ENCODE peak calls at places on chromosomes 12 and 14, in nine cellular contexts. D is foreskin keratinocyte, Y is tibial artery, U is upper lobe of right lung, R is adrenal gland, V is heart left ventricle, W is IMR-90, B is H1, Q is GM23248. I is an unnamed sample. For H3K4me1, the result is how much of the 10 kb centered on the place peaks cover.

GRCh38 chr14:96274122-96274910 is 18.3 kb downstream of the BDKRB1 start:
- DNase-seq in D (no peak), V (no peak), B (peak), W (peak), Y (no peak), Q (peak), R (no peak), U (no peak), I (no peak)

GRCh38 chr14:105917933-105918436 is 391.6 kb downstream of the TMEM121 start:
- DNase-seq in B (no peak), U (peak), Q (no peak), V (no peak), W (no peak), R (no peak), Y (no peak), D (no peak), I (peak)

GRCh38 chr12:48454675-48455074 is 17.7 kb upstream of the ANP32D start:
- DNase-seq in Y (no peak), W (peak), D (no peak), U (no peak), R (no peak), B (no peak), Q (peak), V (no peak), I (no peak)

GRCh38 chr14:100159107-100159864 is at the start of gene DEGS2:
- DNase-seq in D (no peak), U (peak), W (no peak), Q (peak), R (no peak), Y (no peak), V (no peak), B (peak), I (peak)

GRCh38 chr14:59540852-59541251 is 35.8 kb downstream of the CCDC175 start:
- DNase-seq in U (no peak), W (no peak), V (no peak), Y (no peak), R (no peak), Q (no peak), D (no peak), B (no peak), I (no peak)

GRCh38 chr12:114848661-114849060 is 164.7 kb upstream of the TBX3 start:
- DNase-seq in V (no peak), D (no peak), Q (peak), Y (no peak), U (no peak), B (no peak), W (peak), R (peak), I (no peak)

GRCh38 chr14:71415404-71415690 is 508.1 kb downstream of the PCNX1 start:
- DNase-seq in D (no peak), Y (no peak), R (no peak), B (no peak), V (no peak), Q (peak), U (no peak), W (peak), I (no peak)

GRCh38 chr12:105980048-105980447 is 158.7 kb downstream of the NUAK1 start:
- DNase-seq in Q (no peak), D (no peak), R (no peak), B (no peak), W (no peak), V (no peak), U (no peak), Y (no peak), I (no peak)

GRCh38 chr12:48965447-48965846 is 6.1 kb downstream of the WNT10B start:
- DNase-seq in D (no peak), Q (peak), B (no peak), W (peak), V (no peak), R (no peak), U (no peak), Y (no peak), I (no peak)

GRCh38 chr12:104888892-104889291 is 69.2 kb downstream of the SLC41A2 start:
- DNase-seq in W (no peak), U (no peak), Y (no peak), B (no peak), Q (no peak), D (no peak), R (no peak), V (no peak), I (no peak)

GRCh38 chr12:40870981-40871380 is 178.7 kb downstream of the CNTN1 start:
- DNase-seq in V (no peak), W (no peak), B (no peak), Y (no peak), U (no peak), Q (no peak), R (no peak), D (no peak), I (no peak)

GRCh38 chr14:33568935-33569579 is 381.8 kb downstream of the EGLN3 start:
- DNase-seq in R (no peak), Y (no peak), U (no peak), W (no peak), B (no peak), V (no peak), D (peak), Q (peak), I (no peak)

GRCh38 chr12:89504560-89505346 is 19.8 kb downstream of the GALNT4 start:
- DNase-seq in B (no peak), R (no peak), Y (no peak), D (no peak), W (peak), Q (no peak), U (no peak), V (no peak), I (no peak)

DNA sequence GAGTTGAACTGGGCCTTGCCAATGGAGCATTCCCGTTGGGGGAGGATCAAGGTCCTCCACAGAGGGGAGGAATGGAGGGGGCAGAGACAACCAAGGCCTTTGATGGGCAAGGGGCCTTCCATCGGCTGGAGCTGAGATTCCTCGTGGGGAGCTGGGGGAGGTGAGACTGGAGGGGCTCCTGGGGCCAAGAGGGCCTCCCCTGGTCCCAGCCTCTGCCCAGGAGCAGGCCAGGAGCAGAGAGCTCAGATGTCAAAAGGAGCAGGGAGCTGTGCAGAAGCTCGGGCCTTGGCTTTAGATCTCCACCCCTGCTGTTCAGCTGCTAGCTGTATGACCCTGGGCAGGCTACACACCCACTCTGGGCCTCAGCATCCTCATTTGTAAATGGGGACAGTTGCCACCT is 24.0 kb downstream of the TMEM63C start:
- DNase-seq in B (no peak), V (no peak), D (no peak), Y (no peak), Q (no peak), R (no peak), W (no peak), U (no peak), I (no peak)
- H3K4me1 ChIP-seq in B (under half), V (under half), D (under half), Y (under half), Q (under half), R (under half), W (under half), U (under half), I (under half)

GRCh38 chr12:120115066-120115465 is 1.5 kb downstream of the RAB35 start:
- DNase-seq in V (no peak), U (no peak), Y (no peak), D (no peak), Q (no peak), R (no peak), W (no peak), B (no peak), I (no peak)
- H3K4me1 ChIP-seq in V (under half), U (half or more), Y (under half), D (under half), Q (under half), R (under half), W (under half), B (under half), I (under half)

GRCh38 chr14:22500954-22501353 is 88.1 kb downstream of the DAD1 start:
- DNase-seq in B (no peak), Q (no peak), W (no peak), U (no peak), R (no peak), V (no peak), Y (no peak), D (no peak), I (no peak)
- H3K4me1 ChIP-seq in B (under half), Q (under half), W (under half), U (under half), R (under half), V (under half), Y (under half), D (under half), I (under half)

DNA sequence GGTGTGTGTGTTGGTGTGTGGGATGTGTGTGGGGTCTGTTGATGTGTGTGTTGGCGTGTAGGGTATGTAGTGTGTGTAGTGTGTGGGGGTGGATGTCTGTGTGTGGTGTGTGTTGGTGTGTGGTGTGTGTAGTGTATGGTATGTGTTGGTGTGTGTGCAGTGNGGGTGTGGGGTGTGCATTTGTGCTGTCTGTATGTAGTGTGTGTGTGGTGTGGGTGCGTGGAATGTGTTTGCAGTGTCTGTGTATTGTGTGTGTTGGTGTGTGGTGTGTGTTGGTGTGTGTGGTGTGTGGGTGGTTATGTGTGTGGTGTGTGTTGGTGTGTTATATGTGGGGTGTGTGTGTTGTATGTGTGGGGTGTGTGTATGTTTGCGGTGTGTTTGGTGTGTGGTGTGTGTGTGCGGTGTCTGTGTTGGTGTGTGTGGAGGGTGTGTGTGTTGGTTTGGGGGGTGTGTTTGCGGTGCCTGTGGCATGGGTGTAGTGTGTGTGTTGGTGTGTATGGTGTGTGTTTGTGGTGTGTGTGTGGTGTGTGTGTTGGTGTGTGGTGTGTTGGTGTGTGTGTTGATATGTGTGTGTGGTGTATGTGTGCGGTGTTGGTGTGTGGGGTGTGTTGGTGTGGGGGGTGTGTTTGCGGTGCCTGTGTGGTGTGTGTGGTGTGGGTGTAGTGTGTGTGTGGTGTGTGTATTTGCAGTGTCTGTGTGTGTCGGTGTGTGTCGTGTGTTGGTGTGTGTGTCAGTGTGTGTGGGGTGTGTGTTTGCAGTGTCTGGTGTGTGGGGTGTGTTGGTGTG is 14.7 kb downstream of the MLXIP start:
- DNase-seq in V (no peak), Q (no peak), Y (no peak), D (no peak), U (peak), R (no peak), B (no peak), W (no peak), I (no peak)
- H3K4me1 ChIP-seq in V (half or more), Q (under half), Y (half or more), D (under half), U (half or more), R (under half), B (under half), W (under half), I (half or more)

DNA sequence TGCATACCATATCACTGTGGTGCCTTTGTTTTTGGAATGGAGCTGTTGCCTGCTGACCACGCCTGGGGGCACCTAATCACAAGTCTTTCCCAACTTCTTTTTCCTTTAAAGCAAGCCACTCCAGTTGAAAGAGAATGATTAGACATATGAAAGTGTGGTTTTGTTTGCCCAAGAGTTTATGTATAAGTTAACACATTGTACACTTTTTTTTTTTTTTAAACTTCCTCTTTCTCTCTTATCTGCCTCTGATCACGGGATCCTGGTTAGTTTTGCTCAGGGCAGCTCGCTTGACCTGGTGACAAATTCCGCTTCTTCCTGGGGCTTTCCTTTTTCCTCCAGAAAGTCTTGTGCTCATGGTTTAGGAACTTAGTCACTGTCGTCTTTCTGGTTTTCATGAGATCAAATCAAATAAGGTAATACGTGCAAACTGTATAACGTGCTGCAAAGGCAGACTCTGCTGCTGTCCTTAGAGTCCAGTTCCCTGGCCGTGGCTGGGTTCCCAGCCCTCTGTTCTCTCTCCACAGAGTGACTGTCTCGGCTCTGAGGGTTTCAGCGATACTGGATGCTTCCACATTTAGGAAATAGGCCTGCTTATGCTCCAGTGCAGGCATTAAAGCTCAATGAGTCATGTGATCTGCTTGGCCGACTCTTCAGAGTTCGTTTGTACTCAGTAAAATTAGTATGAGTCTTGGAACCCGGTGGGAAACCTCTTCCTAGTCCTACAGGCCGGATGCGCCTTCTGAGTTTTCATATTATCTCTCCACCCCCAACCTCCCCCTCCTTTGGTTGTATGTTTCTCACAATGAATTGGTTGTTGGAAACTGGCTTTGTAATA is 15.2 kb downstream of the RASSF3 start:
- DNase-seq in V (peak), Q (peak), D (peak), Y (peak), B (no peak), R (peak), U (peak), W (peak), I (peak)
- H3K4me1 ChIP-seq in V (under half), Q (under half), D (under half), Y (under half), B (under half), R (under half), U (half or more), W (under half), I (under half)

GRCh38 chr12:108825205-108825950 is 32.0 kb downstream of the SSH1 start:
- DNase-seq in Q (peak), D (no peak), U (no peak), V (no peak), R (peak), W (peak), Y (no peak), B (no peak), I (peak)

GRCh38 chr12:108828774-108829173 is 28.6 kb downstream of the SSH1 start:
- DNase-seq in D (peak), W (peak), U (no peak), Y (no peak), Q (peak), R (no peak), B (no peak), V (no peak), I (no peak)

GRCh38 chr12:108826115-108826806 is 31.1 kb downstream of the SSH1 start:
- DNase-seq in Y (peak), R (peak), D (no peak), W (peak), Q (peak), U (no peak), B (no peak), V (peak), I (peak)

GRCh38 chr12:108826807-108827721 is 30.3 kb downstream of the SSH1 start:
- DNase-seq in D (no peak), Y (no peak), Q (peak), W (peak), U (no peak), B (no peak), V (no peak), R (peak), I (peak)

DNA sequence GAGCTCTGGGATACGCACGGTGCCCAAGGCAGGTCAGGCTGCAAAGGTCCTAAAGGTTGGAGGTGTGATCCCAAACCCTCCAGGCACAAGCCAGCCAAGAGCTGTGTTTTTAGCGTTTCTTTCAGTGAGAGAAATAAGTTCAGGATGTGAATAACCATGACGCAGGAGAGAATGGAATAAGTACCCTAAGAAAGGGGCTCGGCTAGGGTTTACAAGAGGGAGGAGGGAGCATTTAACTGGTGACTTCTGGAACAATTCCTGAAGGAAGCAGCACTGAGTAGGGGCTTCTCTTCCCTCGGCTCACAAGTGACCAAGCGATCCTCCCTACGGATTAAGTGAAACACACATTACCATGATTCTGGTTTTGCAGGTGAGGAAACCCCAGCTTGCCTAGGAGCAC is 29.4 kb downstream of the SSH1 start:
- DNase-seq in B (no peak), V (no peak), Q (no peak), R (no peak), D (no peak), W (no peak), Y (no peak), U (no peak), I (no peak)
- H3K4me1 ChIP-seq in B (under half), V (half or more), Q (half or more), R (under half), D (under half), W (under half), Y (half or more), U (half or more), I (under half)

DNA sequence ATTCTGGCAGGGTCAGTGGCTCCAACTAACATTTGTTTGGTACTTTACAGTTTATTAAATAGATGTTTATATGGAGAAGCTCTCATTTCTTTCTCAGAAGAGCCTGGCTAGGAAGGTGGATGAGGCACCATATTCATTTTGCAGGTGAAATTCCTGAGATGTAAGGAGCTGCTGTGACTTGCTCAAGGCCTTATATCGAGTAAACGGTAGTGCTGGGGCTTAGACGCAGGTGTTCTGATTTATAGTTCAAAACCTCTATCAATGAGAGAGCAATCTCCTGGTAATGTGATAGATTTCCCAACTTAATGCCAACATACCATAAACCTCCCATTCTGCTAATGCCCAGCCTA is 42.3 kb downstream of the DAD1 start:
- DNase-seq in B (no peak), V (no peak), Q (no peak), Y (no peak), U (no peak), W (no peak), D (no peak), R (no peak), I (no peak)
- H3K4me1 ChIP-seq in B (under half), V (under half), Q (under half), Y (under half), U (under half), W (under half), D (under half), R (under half), I (under half)

DNA sequence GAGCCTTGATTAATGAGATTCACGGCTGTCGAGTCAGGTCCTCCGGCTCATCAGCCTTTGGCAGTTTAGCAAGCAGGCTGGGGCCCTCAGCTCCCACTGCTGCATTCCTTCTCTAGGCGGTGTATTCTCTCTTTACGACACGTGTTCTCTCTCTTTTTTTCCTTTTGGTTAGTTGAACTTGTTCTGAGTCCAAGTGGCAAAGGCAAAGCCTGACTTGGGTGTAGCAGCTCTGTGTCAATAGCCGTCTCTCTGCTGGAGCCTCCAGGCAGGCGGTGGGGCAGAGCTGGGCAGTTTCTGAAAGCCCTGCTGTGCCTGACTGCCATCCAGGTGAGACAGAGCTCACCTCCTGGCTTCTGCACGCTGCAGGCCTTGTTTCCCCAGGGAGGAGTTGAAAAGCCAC is 46.6 kb downstream of the SUSD6 start:
- DNase-seq in Y (no peak), W (peak), Q (peak), U (peak), V (peak), B (no peak), D (peak), R (no peak), I (no peak)
- H3K4me1 ChIP-seq in Y (half or more), W (under half), Q (under half), U (half or more), V (under half), B (under half), D (under half), R (under half), I (under half)

GRCh38 chr12:124423683-124424515 is 129.0 kb downstream of the RFLNA start:
- DNase-seq in B (no peak), U (no peak), D (no peak), Q (no peak), V (no peak), W (no peak), Y (no peak), R (no peak), I (no peak)

GRCh38 chr12:124425667-124426066 is 130.8 kb downstream of the RFLNA start:
- DNase-seq in V (no peak), B (no peak), R (no peak), Y (no peak), U (no peak), Q (no peak), D (no peak), W (no peak), I (no peak)

GRCh38 chr12:124422142-124422569 is 127.3 kb downstream of the RFLNA start:
- DNase-seq in R (no peak), Y (peak), V (no peak), D (peak), Q (peak), W (no peak), B (no peak), U (peak), I (peak)

GRCh38 chr12:124422570-124423523 is 128.0 kb downstream of the RFLNA start:
- DNase-seq in D (peak), U (peak), Q (peak), W (peak), R (peak), B (no peak), Y (peak), V (peak), I (peak)

DNA sequence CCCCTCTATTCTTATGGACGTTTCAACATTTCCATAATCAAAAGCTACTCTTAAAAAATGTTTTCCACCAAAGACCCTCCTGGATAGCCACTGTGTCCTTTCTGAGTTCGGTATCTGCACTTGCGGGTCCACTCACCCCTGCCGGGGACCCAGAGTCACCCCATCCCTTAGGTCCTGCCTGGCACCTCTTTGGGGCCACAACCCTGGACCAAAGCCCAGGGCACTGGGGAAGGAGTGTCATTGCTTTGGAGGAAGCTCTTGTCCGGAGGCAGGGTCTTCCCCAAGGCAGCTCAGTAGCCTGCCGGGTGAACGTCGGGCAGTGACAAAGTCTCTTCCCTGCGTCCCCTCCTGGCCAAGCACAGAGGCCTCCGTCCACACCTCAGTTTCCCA is 129.6 kb downstream of the RFLNA start:
- DNase-seq in V (no peak), Q (no peak), R (no peak), B (no peak), Y (no peak), D (no peak), W (no peak), U (no peak), I (no peak)
- H3K4me1 ChIP-seq in V (half or more), Q (under half), R (under half), B (under half), Y (half or more), D (under half), W (under half), U (half or more), I (under half)

I was measured in Peyer's patch.